ENCODE peak calls at places on chromosomes 7 and 10, in four cellular contexts. V is HepG2, X is WTC11, H is K562. R is an unnamed sample.

GRCh38 chr10:34206602-34207268 is 608.4 kb downstream of the PARD3 start:
- DNase-seq in V (no peak), X (no peak), H (no peak), R (no peak)

GRCh38 chr10:103057980-103058568 is 135.0 kb downstream of the NT5C2 start:
- DNase-seq in V (no peak), X (no peak), H (no peak), R (no peak)

GRCh38 chr7:46713868-46714596 is 793.0 kb upstream of the IGFBP3 start:
- DNase-seq in V (no peak), X (no peak), H (no peak), R (no peak)

GRCh38 chr7:157595086-157595855 is 258.5 kb downstream of the DNAJB6 start:
- DNase-seq in V (no peak), X (no peak), H (no peak), R (no peak)

GRCh38 chr7:134845461-134845860 is 66.0 kb downstream of the CALD1 start:
- DNase-seq in V (peak; percentile 74), X (no peak), H (peak; percentile 34), R (peak; percentile 53)

GRCh38 chr10:131790021-131790420 is 110.8 kb upstream of the PPP2R2D start:
- DNase-seq in V (no peak), X (no peak), H (peak; percentile 21), R (no peak)

GRCh38 chr10:103814626-103815370 is 40.6 kb downstream of the SH3PXD2A start:
- DNase-seq in V (no peak), X (no peak), H (no peak), R (no peak)

GRCh38 chr10:30722956-30723355 is 93.4 kb upstream of the LYZL2 start:
- DNase-seq in V (no peak), X (no peak), H (no peak), R (no peak)

GRCh38 chr10:107618461-107619093 is 454.1 kb upstream of the SORCS1 start:
- DNase-seq in V (no peak), X (no peak), H (no peak), R (no peak)

GRCh38 chr7:83821866-83822265 is 172.9 kb upstream of the SEMA3E start:
- DNase-seq in V (no peak), X (no peak), H (peak; percentile 5), R (no peak)

GRCh38 chr7:127938588-127938987 is 92.6 kb downstream of the LRRC4 start:
- DNase-seq in V (no peak), X (no peak), H (no peak), R (no peak)

GRCh38 chr10:62171791-62172190 is 96.9 kb downstream of the RTKN2 start:
- DNase-seq in V (no peak), X (no peak), H (no peak), R (no peak)

GRCh38 chr7:65462148-65462716 is 88.6 kb downstream of the ZNF92 start:
- DNase-seq in V (no peak), X (no peak), H (no peak), R (no peak)

GRCh38 chr7:5001911-5002310 is 42.9 kb upstream of the MMD2 start:
- DNase-seq in V (no peak), X (no peak), H (no peak), R (no peak)

GRCh38 chr7:155871211-155871610 is 58.9 kb upstream of the SHH start:
- DNase-seq in V (no peak), X (no peak), H (no peak), R (no peak)

GRCh38 chr10:35152992-35153391 is 26.3 kb downstream of the CREM start:
- DNase-seq in V (no peak), X (no peak), H (no peak), R (no peak)

GRCh38 chr10:86819567-86819966 is 63.1 kb downstream of the BMPR1A start:
- DNase-seq in V (no peak), X (no peak), H (no peak), R (no peak)

GRCh38 chr7:128735433-128735832 is 3.7 kb upstream of the CALU start:
- DNase-seq in V (no peak), X (no peak), H (no peak), R (no peak)

GRCh38 chr7:89085580-89085979 is 290.0 kb upstream of the TEX47 start:
- DNase-seq in V (no peak), X (no peak), H (no peak), R (no peak)

GRCh38 chr7:98467570-98468312 is 66.9 kb upstream of the BAIAP2L1 start:
- DNase-seq in V (no peak), X (peak; percentile 33), H (peak; percentile 26), R (no peak)

GRCh38 chr10:1489801-1490200 is 247.5 kb downstream of the ADARB2 start:
- DNase-seq in V (no peak), X (no peak), H (no peak), R (no peak)

GRCh38 chr10:18195060-18195799 is 55.0 kb downstream of the CACNB2 start:
- DNase-seq in V (no peak), X (no peak), H (no peak), R (no peak)

GRCh38 chr7:32163141-32163806 is 93.1 kb upstream of the PDE1C start:
- DNase-seq in V (no peak), X (no peak), H (peak; percentile 42), R (no peak)

GRCh38 chr7:139396323-139396951 is 36.7 kb downstream of the LUC7L2 start:
- DNase-seq in V (no peak), X (no peak), H (no peak), R (no peak)

GRCh38 chr7:101743995-101744360 is 73.4 kb upstream of the CUX1 start:
- DNase-seq in V (no peak), X (peak; percentile 69), H (peak; percentile 45), R (no peak)

GRCh38 chr7:140656548-140657515 is 15.9 kb upstream of the ADCK2 start:
- DNase-seq in V (peak; percentile 27), X (no peak), H (no peak), R (no peak)

GRCh38 chr10:122044713-122045112 is 55.8 kb downstream of the TACC2 start:
- DNase-seq in V (no peak), X (no peak), H (no peak), R (no peak)

GRCh38 chr10:122045212-122045611 is 56.2 kb downstream of the TACC2 start:
- DNase-seq in V (no peak), X (no peak), H (no peak), R (no peak)

GRCh38 chr10:122042836-122043235 is 53.9 kb downstream of the TACC2 start:
- DNase-seq in V (no peak), X (no peak), H (no peak), R (no peak)

GRCh38 chr10:122040786-122041185 is 51.8 kb downstream of the TACC2 start:
- DNase-seq in V (no peak), X (no peak), H (no peak), R (no peak)

GRCh38 chr10:122044045-122044661 is 55.2 kb downstream of the TACC2 start:
- DNase-seq in V (peak; percentile 76), X (no peak), H (no peak), R (no peak)
- TF ChIP-seq ELF4 in V (no peak), X (no peak), H (no peak), R (no peak)

GRCh38 chr7:108146070-108146842 is 16.1 kb upstream of the LAMB4 start:
- DNase-seq in V (peak; percentile 72), X (peak; percentile 71), H (peak; percentile 88), R (peak; percentile 65)
- TF ChIP-seq SP1 in V (no peak), X (no peak), H (no peak), R (no peak)

GRCh38 chr7:120995659-120996058 is 7.1 kb downstream of the CPED1 start:
- DNase-seq in V (no peak), X (no peak), H (no peak), R (no peak)
- TF ChIP-seq ELF4 in V (no peak), X (no peak), H (peak; percentile 81), R (no peak)

GRCh38 chr7:120842131-120842621 is 15.8 kb downstream of the TSPAN12 start:
- DNase-seq in V (peak; percentile 3), X (no peak), H (no peak), R (peak; percentile 14)
- TF ChIP-seq SP1 in V (no peak), X (no peak), H (no peak), R (no peak)

DNA sequence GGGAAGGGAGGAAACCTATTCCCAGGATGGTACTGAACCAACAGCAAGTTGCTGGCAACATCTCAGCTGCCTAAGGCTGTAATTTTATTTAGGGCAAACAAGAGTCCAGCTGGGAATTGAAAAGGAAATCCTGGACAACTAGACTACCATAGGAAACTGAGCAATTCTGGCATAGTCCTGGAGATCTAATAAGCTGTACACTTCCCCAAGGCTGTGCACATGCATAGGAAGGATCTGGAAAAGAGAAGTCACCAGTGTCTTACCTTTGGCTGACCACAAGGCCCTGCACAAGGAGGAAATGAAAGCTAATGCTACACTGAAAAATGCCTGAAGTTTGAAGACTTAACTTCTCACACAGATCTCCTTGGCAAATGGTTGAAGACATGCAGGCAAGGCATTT is 94.4 kb upstream of the CXCL12 start:
- DNase-seq in V (no peak), X (no peak), H (no peak), R (no peak)
- TF ChIP-seq ELF4 in V (no peak), X (no peak), H (no peak), R (no peak)

DNA sequence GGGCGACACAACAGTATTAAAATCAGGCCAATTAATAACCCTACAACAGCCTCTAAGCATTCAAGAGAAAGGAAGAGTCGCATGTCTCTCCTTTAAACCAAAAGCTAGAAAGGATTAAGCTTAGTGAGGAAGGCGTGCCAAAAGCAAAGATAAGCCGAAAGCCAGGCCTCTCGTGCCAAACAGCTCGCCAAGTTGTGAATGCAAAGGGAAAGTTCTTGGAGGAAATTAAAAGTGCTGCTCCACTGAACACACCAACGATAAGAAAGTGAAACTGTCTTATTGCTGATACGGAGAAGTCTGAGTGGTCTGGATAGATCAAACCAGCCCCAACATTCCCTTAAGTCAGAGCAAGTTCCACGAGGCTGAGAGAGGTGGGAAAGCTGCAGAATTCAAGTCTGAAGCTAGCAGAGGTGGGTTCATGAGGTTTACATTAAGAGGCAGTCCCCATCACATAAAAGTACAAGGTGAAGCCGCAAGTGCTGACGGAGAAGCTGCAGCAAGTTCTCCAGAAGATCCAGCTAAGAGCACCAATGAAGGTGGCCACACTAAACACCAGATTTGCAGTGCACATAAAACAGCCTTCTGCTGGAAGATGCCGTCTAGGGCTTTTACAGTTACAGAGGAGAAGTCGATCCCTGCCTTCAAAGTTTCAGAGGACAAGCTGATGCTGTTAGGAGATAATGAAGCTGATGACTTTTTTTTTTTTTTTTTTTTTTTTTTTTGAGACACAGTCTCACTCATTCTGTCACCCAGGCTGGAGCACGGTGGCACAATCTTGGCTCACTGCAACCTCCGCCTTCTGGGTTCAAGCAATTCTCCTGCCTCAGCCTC is 194.7 kb downstream of the MAD1L1 start:
- DNase-seq in V (no peak), X (no peak), H (peak; percentile 49), R (no peak)
- TF ChIP-seq SP1 in V (no peak), X (no peak), H (no peak), R (no peak)

DNA sequence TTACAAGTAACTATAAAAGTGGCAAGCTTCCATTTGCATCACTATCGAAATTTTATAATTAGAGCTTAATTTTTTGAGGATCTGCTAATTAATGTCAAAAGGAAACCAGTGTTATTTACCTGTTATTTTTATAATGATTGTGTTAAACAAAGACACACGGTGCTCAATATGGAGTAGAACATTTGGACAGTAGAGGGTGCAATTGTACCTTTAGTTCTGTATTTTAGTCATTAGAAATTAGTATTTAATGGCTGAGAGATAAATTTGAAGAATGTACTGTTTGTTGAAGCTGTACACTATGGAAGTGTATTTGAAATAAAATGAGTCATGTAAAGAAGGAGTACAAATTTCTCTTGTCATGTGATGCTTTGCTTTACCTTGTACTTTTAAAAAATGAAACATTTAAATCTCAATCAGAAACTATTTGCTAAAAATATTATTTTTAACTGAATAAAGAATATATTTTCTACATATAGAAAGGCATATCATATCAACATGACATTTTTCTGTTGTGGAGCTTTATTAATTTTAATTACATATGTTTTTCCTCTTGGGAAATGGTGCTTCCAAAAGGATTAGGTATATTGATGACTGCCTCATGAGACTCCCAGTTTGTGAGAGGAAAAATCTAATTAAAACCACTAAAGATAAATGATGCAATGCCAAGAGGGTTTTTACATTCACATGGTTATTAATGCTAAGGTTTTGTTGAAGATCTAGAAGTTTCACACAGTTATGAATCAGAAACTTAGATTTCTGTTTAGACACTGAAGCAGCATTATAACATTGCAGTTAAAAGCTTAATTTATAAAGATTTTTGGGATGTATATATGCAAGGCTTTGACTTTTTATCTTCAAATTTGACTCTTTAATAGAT is 10.4 kb upstream of the PRKG1 start:
- DNase-seq in V (peak; percentile 7), X (no peak), H (peak; percentile 7), R (no peak)
- TF ChIP-seq ELF4 in V (no peak), X (no peak), H (no peak), R (no peak)